ENCODE peak calls at places on chromosomes 2 and 18, in seven cellular contexts. B, M, E, Y, Z, O and C are unnamed samples.

GRCh38 chr2:1563084-1563857 is 150.0 kb downstream of the TPO start:
- DNase-seq in B (no peak), Z (no peak), M (no peak), Y (no peak), O (no peak), E (no peak), C (no peak)

GRCh38 chr2:101679037-101679726 is 18.3 kb upstream of the MAP4K4 start:
- DNase-seq in Z (peak; percentile 73), B (no peak), O (peak; percentile 24), Y (no peak), E (no peak), M (no peak), C (no peak)

GRCh38 chr2:188345439-188345838 is 53.8 kb downstream of the GULP1 start:
- DNase-seq in Z (no peak), M (no peak), E (no peak), Y (no peak), O (no peak), B (no peak), C (no peak)

GRCh38 chr2:106189764-106190468 is 4.2 kb downstream of the UXS1 start:
- DNase-seq in Z (peak; percentile 49), O (no peak), Y (peak; percentile 78), M (no peak), B (no peak), E (no peak), C (no peak)

GRCh38 chr2:181123798-181124217 is 143.4 kb downstream of the UBE2E3 start:
- DNase-seq in E (no peak), O (no peak), Z (no peak), M (no peak), B (peak; percentile 73), Y (peak; percentile 66), C (peak; percentile 7)

GRCh38 chr2:205925373-205926337 is 160.3 kb downstream of the INO80D start:
- DNase-seq in Y (peak; percentile 37), E (peak; percentile 65), M (peak; percentile 84), O (peak; percentile 67), B (peak; percentile 46), Z (peak; percentile 49), C (peak; percentile 90)

GRCh38 chr2:121382744-121383143 is 97.7 kb upstream of the TFCP2L1 start:
- DNase-seq in M (no peak), O (peak; percentile 12), B (no peak), Y (no peak), Z (no peak), E (no peak), C (no peak)

GRCh38 chr2:100139114-100139513 is 3.3 kb downstream of the AFF3 start:
- DNase-seq in B (no peak), Y (no peak), E (no peak), Z (no peak), M (no peak), O (no peak), C (no peak)

GRCh38 chr2:127887452-127888219 is 1.9 kb upstream of the AMMECR1L start:
- DNase-seq in Z (no peak), M (no peak), O (no peak), E (no peak), B (no peak), Y (no peak), C (no peak)

GRCh38 chr2:237159006-237159897 is 73.6 kb downstream of the COPS8 start:
- DNase-seq in E (no peak), B (no peak), Y (no peak), O (no peak), M (no peak), Z (no peak), C (no peak)

GRCh38 chr2:217398860-217399259 is 539.0 kb upstream of the TNP1 start:
- DNase-seq in B (no peak), M (no peak), O (no peak), Z (no peak), E (no peak), Y (no peak), C (no peak)

GRCh38 chr2:177284531-177284930 is 20.0 kb upstream of the NFE2L2 start:
- DNase-seq in E (no peak), M (no peak), Y (no peak), Z (no peak), O (no peak), B (no peak), C (no peak)

GRCh38 chr2:37589298-37589697 is 82.1 kb downstream of the CDC42EP3 start:
- DNase-seq in M (no peak), Y (peak; percentile 76), Z (no peak), B (no peak), O (no peak), E (no peak), C (no peak)

GRCh38 chr2:71157124-71157802 is 26.8 kb downstream of the MPHOSPH10 start:
- DNase-seq in Y (peak; percentile 25), E (peak; percentile 54), M (peak; percentile 70), O (peak; percentile 78), Z (no peak), B (peak; percentile 11), C (peak; percentile 72)

GRCh38 chr2:190794466-190795184 is 86.0 kb upstream of the GLS start:
- DNase-seq in Y (no peak), M (no peak), E (no peak), Z (no peak), O (no peak), B (no peak), C (no peak)

GRCh38 chr18:61606759-61607158 is 273.5 kb downstream of the CDH20 start:
- DNase-seq in M (peak; percentile 23), Z (peak; percentile 95), E (peak; percentile 57), Y (peak; percentile 96), B (no peak), O (peak; percentile 26), C (peak; percentile 86)